ENCODE peak calls at places on chromosome X, in ten cellular contexts. Y, F, O, P, Z, C, V, S, N and L are unnamed samples.

GRCh38 chrX:40066700-40067099 is 31.1 kb downstream of the BCOR start:
- DNase-seq in S (no peak), F (no peak), C (no peak), P (no peak), Y (no peak), V (no peak), Z (no peak), N (no peak), O (no peak), L (no peak)

GRCh38 chrX:150887906-150888465 is 10.5 kb downstream of the CD99L2 start:
- DNase-seq in O (no peak), Y (no peak), N (peak; percentile 29), V (no peak), S (no peak), F (no peak), C (no peak), Z (no peak), P (no peak), L (no peak)

GRCh38 chrX:69323786-69324720 is 158.8 kb upstream of the PJA1 start:
- DNase-seq in Z (no peak), P (no peak), N (no peak), V (no peak), O (no peak), C (no peak), S (no peak), F (no peak), Y (no peak), L (no peak)

GRCh38 chrX:21745756-21746155 is 12.2 kb downstream of the SMPX start:
- DNase-seq in P (no peak), O (peak; percentile 47), N (no peak), V (no peak), Z (no peak), Y (peak; percentile 2), C (peak; percentile 5), S (peak; percentile 25), F (peak; percentile 28), L (no peak)

GRCh38 chrX:48937065-48937907 is 18.5 kb upstream of the PIM2 start:
- DNase-seq in Y (peak; percentile 48), C (peak; percentile 68), S (peak; percentile 55), F (peak; percentile 84), O (peak; percentile 63), Z (no peak), N (no peak), P (no peak), V (no peak), L (no peak)

GRCh38 chrX:53288173-53288572 is 6.8 kb upstream of the IQSEC2 start:
- DNase-seq in N (no peak), S (peak; percentile 51), Z (no peak), V (no peak), O (no peak), C (no peak), Y (no peak), F (no peak), P (no peak), L (no peak)

GRCh38 chrX:133856819-133857218 is 128.6 kb downstream of the GPC3 start:
- DNase-seq in S (no peak), Z (no peak), V (no peak), N (no peak), Y (no peak), P (no peak), F (no peak), O (no peak), C (no peak), L (no peak)

GRCh38 chrX:130467936-130468335 is 66.1 kb downstream of the RBMX2 start:
- DNase-seq in F (no peak), P (no peak), S (no peak), Z (no peak), C (no peak), Y (no peak), O (no peak), V (no peak), N (no peak), L (no peak)

GRCh38 chrX:16511776-16512400 is 138.1 kb upstream of the S100G start:
- DNase-seq in Y (no peak), V (no peak), N (peak; percentile 22), S (no peak), F (no peak), Z (no peak), O (no peak), C (no peak), P (no peak), L (no peak)

GRCh38 chrX:123860506-123860840 is 620 bp downstream of the XIAP start:
- DNase-seq in Z (no peak), F (peak; percentile 62), N (no peak), O (peak; percentile 58), P (no peak), S (no peak), C (no peak), V (no peak), Y (peak; percentile 42), L (no peak)

GRCh38 chrX:152912121-152912520 is 14.3 kb downstream of the ZNF185 start:
- DNase-seq in S (no peak), N (no peak), P (no peak), C (no peak), Z (no peak), F (no peak), O (no peak), V (no peak), Y (peak; percentile 63), L (no peak)

GRCh38 chrX:65608021-65608420 is 59.4 kb upstream of the MSN start:
- DNase-seq in O (no peak), N (no peak), S (no peak), Z (no peak), V (no peak), C (no peak), Y (no peak), F (no peak), P (no peak), L (no peak)

GRCh38 chrX:133649659-133650058 is 234.4 kb upstream of the GPC4 start:
- DNase-seq in Z (no peak), S (no peak), F (no peak), Y (no peak), V (no peak), O (no peak), C (no peak), N (no peak), P (no peak), L (no peak)

GRCh38 chrX:68292471-68292870 is 140.8 kb downstream of the OPHN1 start:
- DNase-seq in N (no peak), S (no peak), V (no peak), Z (no peak), Y (no peak), P (no peak), C (no peak), O (no peak), F (no peak), L (no peak)

GRCh38 chrX:107825698-107826285 is at the start of gene MID2:
- DNase-seq in S (peak; percentile 76), F (peak; percentile 69), N (no peak), Y (peak; percentile 10), Z (peak; percentile 29), V (peak; percentile 59), O (peak; percentile 71), C (peak; percentile 18), P (no peak), L (peak; percentile 14)

GRCh38 chrX:13891367-13892146 is 74.7 kb upstream of the GPM6B start:
- DNase-seq in Y (no peak), S (peak; percentile 6), P (no peak), F (no peak), V (no peak), C (no peak), N (no peak), Z (no peak), O (no peak), L (no peak)

GRCh38 chrX:24145340-24146186 is 4.0 kb upstream of the ZFX start:
- DNase-seq in Z (no peak), V (peak; percentile 83), N (no peak), S (no peak), P (no peak), O (no peak), C (no peak), Y (no peak), F (no peak), L (peak; percentile 29)

GRCh38 chrX:151711787-151712186 is 4.0 kb upstream of the FATE1 start:
- DNase-seq in V (no peak), O (no peak), F (no peak), S (no peak), P (no peak), N (no peak), Z (no peak), Y (no peak), C (no peak), L (no peak)

GRCh38 chrX:54640721-54641120 is 110.7 kb downstream of the GNL3L start:
- DNase-seq in C (no peak), S (no peak), Y (no peak), Z (no peak), O (no peak), P (no peak), V (no peak), F (no peak), N (peak; percentile 31), L (no peak)

GRCh38 chrX:119238557-119238956 is 2.5 kb downstream of the PGRMC1 start:
- DNase-seq in O (no peak), S (no peak), F (no peak), P (no peak), C (no peak), V (peak; percentile 40), Z (no peak), N (no peak), Y (no peak), L (no peak)

GRCh38 chrX:1386338-1387127 is 5.4 kb downstream of the SLC25A6 start:
- DNase-seq in F (no peak), V (no peak), C (no peak), Z (no peak), S (no peak), N (no peak), Y (no peak), P (no peak), O (no peak), L (no peak)

GRCh38 chrX:69028761-69029120 is 136.5 kb downstream of the PJA1 start:
- DNase-seq in V (no peak), P (no peak), Z (no peak), O (no peak), F (no peak), N (no peak), S (no peak), Y (no peak), C (no peak), L (no peak)

GRCh38 chrX:104482757-104483156 is 83.2 kb upstream of the IL1RAPL2 start:
- DNase-seq in N (no peak), P (no peak), O (no peak), F (no peak), Y (no peak), S (no peak), V (no peak), C (no peak), Z (no peak), L (no peak)

GRCh38 chrX:114006664-114007063 is 577.2 kb upstream of the HTR2C start:
- DNase-seq in N (no peak), Y (no peak), O (no peak), F (no peak), V (no peak), P (no peak), C (no peak), S (no peak), Z (no peak), L (no peak)

GRCh38 chrX:68945603-68946228 is 116.9 kb downstream of the EFNB1 start:
- DNase-seq in S (no peak), N (no peak), P (no peak), C (no peak), O (peak; percentile 23), Y (no peak), F (peak; percentile 12), Z (no peak), V (no peak), L (no peak)

GRCh38 chrX:120504569-120504968 is 35.5 kb upstream of the LAMP2 start:
- DNase-seq in Z (no peak), Y (no peak), C (no peak), P (no peak), O (no peak), N (no peak), V (no peak), F (no peak), S (no peak), L (no peak)